ENCODE peak calls at places on chromosome 1, in four cellular contexts. I is prostate gland, C is endothelial cell of umbilical vein, V is GM12878. R is an unnamed sample.
A peak's percentile ranks its signal among the peaks of the same experiment; 100 is the strongest.

GRCh38 chr1:36964830-36965229 is 69.5 kb downstream of the GRIK3 start:
- DNase-seq in I (no peak), C (no peak), V (no peak), R (no peak)

GRCh38 chr1:38990401-38990745 is 703 bp upstream of the AKIRIN1 start:
- DNase-seq in I (no peak), C (no peak), V (no peak), R (no peak)

GRCh38 chr1:226308166-226308722 is 720 bp downstream of the LIN9 start:
- DNase-seq in I (peak; percentile 9), C (peak; percentile 4), V (no peak), R (peak; percentile 29)

GRCh38 chr1:198676253-198676652 is 37.4 kb downstream of the PTPRC start:
- DNase-seq in I (no peak), C (peak; percentile 23), V (no peak), R (no peak)

GRCh38 chr1:152426731-152427130 is 12.7 kb upstream of the CRNN start:
- DNase-seq in I (no peak), C (no peak), V (no peak), R (no peak)

GRCh38 chr1:157287462-157287861 is 149.3 kb upstream of the ETV3 start:
- DNase-seq in I (no peak), C (no peak), V (no peak), R (no peak)

GRCh38 chr1:106879538-106879937 is 176.9 kb upstream of the PRMT6 start:
- DNase-seq in I (peak; percentile 10), C (no peak), V (no peak), R (peak; percentile 86)

GRCh38 chr1:37475380-37476086 is 1.2 kb downstream of the ZC3H12A start:
- DNase-seq in I (no peak), C (no peak), V (no peak), R (no peak)

GRCh38 chr1:230173176-230173575 is 106.1 kb downstream of the GALNT2 start:
- DNase-seq in I (no peak), C (no peak), V (no peak), R (peak; percentile 4)

GRCh38 chr1:32896451-32896850 is 4.7 kb downstream of the TMEM54 start:
- DNase-seq in I (no peak), C (no peak), V (no peak), R (no peak)

GRCh38 chr1:214281030-214281901 is at the start of gene SMYD2:
- DNase-seq in I (peak; percentile 65), C (peak; percentile 56), V (no peak), R (peak; percentile 75)

GRCh38 chr1:182317489-182318180 is 74.0 kb downstream of the GLUL start:
- DNase-seq in I (peak; percentile 8), C (no peak), V (no peak), R (no peak)

GRCh38 chr1:7847599-7847998 is 5.3 kb downstream of the UTS2 start:
- DNase-seq in I (no peak), C (no peak), V (no peak), R (no peak)

GRCh38 chr1:235996048-235996785 is 68.7 kb downstream of the NID1 start:
- DNase-seq in I (no peak), C (no peak), V (no peak), R (no peak)

GRCh38 chr1:237671262-237671661 is 219.5 kb downstream of the ZP4 start:
- DNase-seq in I (no peak), C (no peak), V (no peak), R (no peak)

GRCh38 chr1:220221269-220221668 is 51.0 kb downstream of the RAB3GAP2 start:
- DNase-seq in I (no peak), C (no peak), V (no peak), R (no peak)

GRCh38 chr1:183454377-183454776 is 17.9 kb upstream of the SMG7 start:
- DNase-seq in I (no peak), C (no peak), V (no peak), R (no peak)

GRCh38 chr1:241423541-241424479 is 66.8 kb upstream of the RGS7 start:
- DNase-seq in I (no peak), C (peak; percentile 33), V (no peak), R (peak; percentile 63)

GRCh38 chr1:1208713-1209433 is 2.5 kb upstream of the TNFRSF18 start:
- DNase-seq in I (no peak), C (no peak), V (no peak), R (no peak)

GRCh38 chr1:59150537-59151386 is 146.1 kb upstream of the FGGY start:
- DNase-seq in I (no peak), C (peak; percentile 89), V (peak; percentile 61), R (peak; percentile 41)
- TF ChIP-seq POLR2AphosphoS5 in I (peak; percentile 65), C (peak; percentile 69), V (no peak), R (peak; percentile 51)

GRCh38 chr1:209490013-209490412 is 93.5 kb upstream of the CAMK1G start:
- DNase-seq in I (no peak), C (no peak), V (no peak), R (no peak)
- TF ChIP-seq CTCF in I (no peak), C (no peak), V (no peak), R (no peak)

GRCh38 chr1:21261551-21262281 is 28.5 kb downstream of the ECE1 start:
- DNase-seq in I (no peak), C (peak; percentile 96), V (no peak), R (peak; percentile 50)
- H3K27ac ChIP-seq in I (peak overlapping the region; percentile 73), C (peak overlapping the region; percentile 92), V (no peak overlapping the region), R (peak overlapping the region; percentile 87)

GRCh38 chr1:54557956-54558355 is 9.9 kb downstream of the ACOT11 start:
- DNase-seq in I (no peak), C (peak; percentile 30), V (no peak), R (no peak)

GRCh38 chr1:54559771-54560231 is 11.8 kb downstream of the ACOT11 start:
- DNase-seq in I (no peak), C (no peak), V (no peak), R (no peak)

GRCh38 chr1:54559111-54559548 is 11.1 kb downstream of the ACOT11 start:
- DNase-seq in I (no peak), C (no peak), V (no peak), R (no peak)

GRCh38 chr1:54556110-54556509 is 8.1 kb downstream of the ACOT11 start:
- DNase-seq in I (no peak), C (no peak), V (no peak), R (no peak)

DNA sequence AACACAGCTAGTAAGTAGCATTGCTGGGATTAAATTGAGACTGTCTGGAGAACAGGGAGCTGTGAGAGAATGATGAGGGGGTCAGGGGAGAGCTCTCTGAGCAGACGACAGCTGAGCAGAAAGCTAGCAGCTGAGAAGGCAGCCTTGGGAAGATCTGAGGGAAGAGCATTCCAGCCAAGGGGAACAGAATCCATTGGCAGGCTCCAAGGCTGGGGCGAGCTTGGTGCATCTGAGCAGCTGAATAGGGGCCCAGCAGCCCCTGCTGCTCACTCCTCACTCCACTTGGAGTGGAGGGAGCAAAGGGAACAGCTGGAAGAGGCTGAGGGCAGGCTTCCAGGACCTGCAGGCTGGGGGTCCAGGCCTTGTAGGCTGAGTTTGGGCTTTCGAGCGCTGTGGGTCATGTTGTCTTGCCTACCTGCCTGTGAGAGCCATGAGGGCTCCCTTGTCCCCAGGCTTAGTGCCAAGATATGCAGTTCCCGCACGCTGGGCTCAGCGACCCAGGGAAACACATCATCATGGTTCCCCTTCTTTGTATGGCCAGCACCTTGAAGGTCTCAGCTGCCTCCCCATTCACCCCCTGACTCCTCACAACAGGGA is 10.5 kb downstream of the ACOT11 start:
- DNase-seq in I (no peak), C (no peak), V (no peak), R (no peak)
- TF ChIP-seq POLR2AphosphoS5 in I (no peak), C (no peak), V (no peak), R (no peak)

GRCh38 chr1:192186197-192186596 is 27.9 kb downstream of the RGS18 start:
- DNase-seq in I (no peak), C (no peak), V (no peak), R (no peak)

DNA sequence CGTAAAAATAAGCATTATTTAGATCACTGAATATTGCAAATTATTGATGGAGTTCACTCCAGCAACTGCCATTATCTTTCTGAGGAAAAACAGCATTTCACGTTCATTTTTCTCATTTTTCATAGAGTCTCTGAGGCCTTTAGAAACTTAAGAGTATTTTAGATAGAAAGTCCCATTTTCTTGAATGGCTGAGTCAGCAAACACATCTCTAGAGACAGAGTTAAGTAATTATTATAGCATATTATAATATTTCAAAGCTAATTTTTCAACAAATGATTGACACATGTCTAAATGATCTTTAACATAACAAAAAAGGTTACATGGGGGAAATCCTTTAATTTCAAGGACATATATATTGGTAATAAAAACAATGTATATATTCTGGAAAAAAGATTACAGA is 31.8 kb downstream of the RGS18 start:
- DNase-seq in I (no peak), C (no peak), V (no peak), R (no peak)
- TF ChIP-seq CTCF in I (no peak), C (no peak), V (no peak), R (no peak)

GRCh38 chr1:209937996-209938959 is at the start of gene SYT14:
- DNase-seq in I (no peak), C (peak; percentile 14), V (no peak), R (no peak)
- H3K27ac ChIP-seq in I (no peak within 1 kb of the TSS), C (no peak within 1 kb of the TSS), V (no peak within 1 kb of the TSS), R (no peak within 1 kb of the TSS)

DNA sequence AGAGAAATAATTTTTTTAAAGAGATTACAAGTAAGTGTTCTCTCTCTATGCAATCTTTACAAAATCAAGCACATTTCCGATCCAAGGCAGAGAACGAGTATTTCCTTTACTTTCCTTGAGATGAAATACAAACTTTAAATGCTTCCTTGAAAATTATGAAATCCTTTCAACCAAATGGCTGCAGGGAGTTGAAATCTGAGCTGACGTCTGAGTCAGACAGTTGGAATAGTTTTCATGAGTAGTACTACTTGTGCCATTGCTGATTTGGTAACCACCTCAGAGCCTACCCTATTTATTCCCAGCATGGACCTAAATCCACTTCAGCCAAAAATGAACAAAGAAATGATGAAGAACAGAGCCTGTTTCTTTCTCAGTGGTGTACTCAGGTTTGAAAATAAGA is 183.6 kb downstream of the GIPC2 start:
- DNase-seq in I (no peak), C (no peak), V (no peak), R (no peak)
- TF ChIP-seq POLR2AphosphoS5 in I (no peak), C (no peak), V (no peak), R (peak; percentile 32)

R was measured in stomach.